ENCODE peak calls at places on chromosomes 2 and 18, in six cellular contexts. I is esophagus muscularis mucosa, P is thyroid gland, H is gastrocnemius medialis, K is uterus, R is spleen. U is an unnamed sample.
A peak's percentile ranks its signal among the peaks of the same experiment; 100 is the strongest.

GRCh38 chr2:36670881-36671595 is 25.5 kb upstream of the VIT start:
- DNase-seq in P (no peak), H (no peak), R (no peak), K (no peak), I (no peak), U (no peak)

GRCh38 chr18:6752200-6752873 is 22.8 kb downstream of the ARHGAP28 start:
- DNase-seq in H (no peak), I (no peak), K (no peak), R (no peak), P (no peak), U (no peak)

GRCh38 chr2:40315684-40316083 is 136.2 kb downstream of the SLC8A1 start:
- DNase-seq in K (no peak), H (no peak), R (no peak), P (no peak), I (no peak), U (peak; percentile 8)

GRCh38 chr2:21438949-21439348 is 315.2 kb downstream of the TDRD15 start:
- DNase-seq in R (no peak), I (no peak), P (no peak), H (no peak), K (no peak), U (no peak)

GRCh38 chr2:199946196-199946595 is 9.1 kb downstream of the TYW5 start:
- DNase-seq in I (no peak), R (no peak), K (no peak), H (no peak), P (no peak), U (no peak)

GRCh38 chr2:1544478-1545069 is 131.3 kb downstream of the TPO start:
- DNase-seq in I (no peak), H (no peak), K (no peak), P (peak; percentile 38), R (no peak), U (no peak)

GRCh38 chr2:104443137-104443536 is 410.8 kb upstream of the POU3F3 start:
- DNase-seq in R (no peak), P (no peak), I (no peak), K (no peak), H (no peak), U (no peak)

GRCh38 chr2:181805228-181806038 is 86.1 kb upstream of the ITPRID2 start:
- DNase-seq in P (no peak), K (no peak), H (no peak), R (no peak), I (no peak), U (no peak)

GRCh38 chr18:62925031-62925688 is 209.8 kb downstream of the PHLPP1 start:
- DNase-seq in I (no peak), R (no peak), K (no peak), H (no peak), P (no peak), U (no peak)

GRCh38 chr2:23411752-23412431 is 26.9 kb downstream of the KLHL29 start:
- DNase-seq in P (no peak), I (no peak), H (no peak), K (no peak), R (no peak), U (no peak)

GRCh38 chr2:1766851-1767771 is 22.8 kb upstream of the PXDN start:
- DNase-seq in K (no peak), R (peak; percentile 73), P (no peak), H (no peak), I (no peak), U (no peak)

GRCh38 chr18:39485696-39486095 is 1920.1 kb upstream of the CELF4 start:
- DNase-seq in R (no peak), I (no peak), P (no peak), H (no peak), K (no peak), U (no peak)

GRCh38 chr2:72695676-72696075 is 130.2 kb downstream of the EXOC6B start:
- DNase-seq in I (no peak), K (no peak), P (no peak), H (no peak), R (no peak), U (no peak)

GRCh38 chr2:24836706-24837105 is 43.5 kb downstream of the CENPO start:
- DNase-seq in P (no peak), H (no peak), R (peak; percentile 66), K (no peak), I (no peak), U (no peak)

GRCh38 chr2:180823546-180824141 is 156.8 kb upstream of the UBE2E3 start:
- DNase-seq in I (no peak), R (no peak), P (no peak), K (no peak), H (no peak), U (no peak)

GRCh38 chr18:11801573-11801972 is 49.6 kb upstream of the CHMP1B start:
- DNase-seq in R (no peak), K (no peak), I (no peak), P (no peak), H (no peak), U (no peak)

GRCh38 chr2:188292446-188293239 is 969 bp downstream of the GULP1 start:
- DNase-seq in K (peak; percentile 81), I (no peak), R (peak; percentile 71), P (peak; percentile 83), H (peak; percentile 69), U (peak; percentile 77)

GRCh38 chr2:74566423-74567085 is 12.0 kb downstream of the DOK1 start:
- DNase-seq in H (no peak), P (no peak), I (no peak), R (no peak), K (no peak), U (no peak)

GRCh38 chr2:99735753-99736152 is 245.9 kb upstream of the REV1 start:
- DNase-seq in P (no peak), H (no peak), K (no peak), R (no peak), I (no peak), U (no peak)

GRCh38 chr2:126736133-126736874 is 80.3 kb downstream of the GYPC start:
- DNase-seq in H (no peak), K (no peak), P (no peak), I (peak; percentile 78), R (no peak), U (no peak)

GRCh38 chr2:60512063-60512622 is 41.3 kb downstream of the BCL11A start:
- DNase-seq in H (no peak), P (no peak), K (no peak), I (no peak), R (peak; percentile 76), U (no peak)

GRCh38 chr2:45382744-45383143 is 228.3 kb downstream of the SRBD1 start:
- DNase-seq in I (no peak), H (no peak), P (no peak), R (no peak), K (no peak), U (peak; percentile 14)

GRCh38 chr2:9739508-9739907 is 103.8 kb upstream of the TAF1B start:
- DNase-seq in K (peak; percentile 64), P (peak; percentile 19), H (peak; percentile 60), R (peak; percentile 86), I (no peak), U (peak; percentile 36)

GRCh38 chr2:9737053-9737875 is 106.0 kb upstream of the TAF1B start:
- DNase-seq in I (no peak), R (no peak), K (no peak), H (no peak), P (no peak), U (no peak)

GRCh38 chr2:9738718-9739496 is 104.4 kb upstream of the TAF1B start:
- DNase-seq in P (no peak), H (peak; percentile 55), R (no peak), K (no peak), I (no peak), U (no peak)

GRCh38 chr2:9736008-9736407 is 105.2 kb upstream of the YWHAQ start:
- DNase-seq in P (no peak), K (no peak), H (no peak), I (no peak), R (no peak), U (no peak)

DNA sequence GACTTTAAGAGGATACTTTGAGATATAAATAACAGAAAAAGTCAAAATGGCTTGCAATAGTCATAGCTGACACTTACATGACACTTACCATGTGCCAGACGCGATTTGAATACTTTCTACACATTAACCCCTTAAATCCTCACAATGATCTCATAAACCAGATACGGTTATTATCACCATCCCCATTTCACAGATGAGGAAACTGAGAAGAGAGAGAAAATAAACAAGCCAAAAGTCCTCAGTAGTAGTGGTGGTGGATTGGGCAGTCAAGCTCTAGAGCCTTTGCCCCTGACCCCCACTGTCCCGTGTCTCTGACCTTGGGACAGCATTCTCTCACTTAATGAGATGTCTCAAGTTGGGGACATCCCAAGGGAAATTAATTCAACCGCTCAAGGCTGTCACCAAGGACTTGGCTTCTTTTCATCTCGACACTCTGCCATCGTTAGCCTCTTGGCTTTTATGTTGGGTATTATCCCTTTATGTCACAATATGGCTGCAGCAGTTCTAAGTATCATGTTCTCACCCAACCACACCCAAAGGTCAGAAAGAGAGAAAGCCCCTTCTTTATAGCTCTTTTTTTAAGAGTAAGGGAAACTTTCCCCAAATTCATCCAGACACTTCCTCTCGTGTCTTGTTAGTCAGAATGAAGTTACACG is 105.1 kb upstream of the TAF1B start:
- DNase-seq in K (no peak), P (no peak), R (no peak), H (no peak), I (no peak), U (no peak)
- H3K27ac ChIP-seq in K (peak overlapping the region; percentile 64), P (no peak overlapping the region), R (peak overlapping the region; percentile 61), H (peak overlapping the region; percentile 91), I (peak overlapping the region; percentile 59), U (no peak overlapping the region)

GRCh38 chr2:119234021-119235019 is 10.7 kb downstream of the STEAP3 start:
- DNase-seq in R (no peak), P (no peak), H (peak; percentile 67), K (no peak), I (no peak), U (no peak)
- TF ChIP-seq CTCF in R (no peak), P (no peak), H (no peak), K (no peak), I (peak; percentile 4), U (peak; percentile 9)

GRCh38 chr2:85411405-85411748 is 1.2 kb upstream of the CAPG start:
- DNase-seq in K (no peak), I (no peak), H (no peak), P (no peak), R (no peak), U (no peak)
- H3K4me1 ChIP-seq in K (no peaks in the 10 kb centered on the region), I (peaks cover 5% of the 10 kb centered on the region), H (no peaks in the 10 kb centered on the region), P (peaks cover 74% of the 10 kb centered on the region), R (peaks cover 90% of the 10 kb centered on the region), U (peaks cover 18% of the 10 kb centered on the region)

GRCh38 chr18:24417465-24417864 is 9.0 kb upstream of the IMPACT start:
- DNase-seq in H (no peak), K (no peak), P (no peak), R (no peak), I (no peak), U (no peak)

GRCh38 chr18:24426073-24426397 is 435 bp upstream of the IMPACT start:
- DNase-seq in K (no peak), I (no peak), P (no peak), R (no peak), H (no peak), U (no peak)

GRCh38 chr18:24426398-24427294 is at the start of gene IMPACT:
- DNase-seq in P (peak; percentile 84), H (peak; percentile 64), K (peak; percentile 71), R (peak; percentile 94), I (no peak), U (peak; percentile 83)

GRCh38 chr18:24420551-24420950 is 5.9 kb upstream of the IMPACT start:
- DNase-seq in I (peak; percentile 24), K (no peak), H (no peak), R (no peak), P (no peak), U (no peak)

DNA sequence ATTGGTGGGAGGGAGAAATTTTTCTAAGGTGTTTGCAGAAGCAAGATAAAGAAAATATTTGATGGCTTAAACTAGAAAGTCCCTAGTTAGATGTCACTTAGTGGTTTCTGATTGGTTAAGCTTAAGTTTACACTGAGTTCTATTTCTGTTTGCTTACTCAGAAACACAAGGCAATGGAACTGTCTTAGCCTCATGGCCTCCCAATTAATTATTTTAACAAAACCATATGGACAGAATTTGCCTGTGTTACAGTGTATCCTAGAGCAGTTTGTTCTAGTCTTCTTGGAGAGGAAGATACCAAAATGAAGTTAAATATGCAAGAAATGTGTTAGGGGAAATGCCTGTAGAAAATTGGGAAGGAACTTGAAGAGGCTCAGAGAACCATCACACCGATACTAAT is 4.6 kb upstream of the IMPACT start:
- DNase-seq in H (no peak), P (no peak), K (no peak), I (no peak), R (no peak), U (no peak)
- H3K27ac ChIP-seq in H (no peak overlapping the region), P (no peak overlapping the region), K (no peak overlapping the region), I (no peak overlapping the region), R (no peak overlapping the region), U (peak overlapping the region; percentile 12)